ENCODE peak calls at places on chromosomes 3 and 15, in four cellular contexts. J is aorta, Z is astrocyte, V is T-helper 9 cell. G is an unnamed sample.

GRCh38 chr3:100682056-100682853 is 27.0 kb upstream of the TFG start:
- DNase-seq in J (no peak), Z (no peak), V (no peak), G (no peak)

GRCh38 chr15:36501063-36501678 is 78.3 kb upstream of the CDIN1 start:
- DNase-seq in J (no peak), Z (peak; percentile 63), V (no peak), G (peak; percentile 84)

GRCh38 chr3:46858996-46859710 is 4.1 kb downstream of the MYL3 start:
- DNase-seq in J (peak; percentile 51), Z (no peak), V (no peak), G (no peak)

GRCh38 chr3:141900343-141900742 is 23.9 kb downstream of the ATP1B3 start:
- DNase-seq in J (no peak), Z (no peak), V (no peak), G (no peak)

GRCh38 chr3:73727117-73727802 is 102.5 kb upstream of the PDZRN3 start:
- DNase-seq in J (no peak), Z (peak; percentile 72), V (no peak), G (peak; percentile 40)

GRCh38 chr3:65819896-65820295 is 218.8 kb downstream of the MAGI1 start:
- DNase-seq in J (no peak), Z (no peak), V (no peak), G (no peak)

GRCh38 chr15:70505411-70505919 is 257.9 kb downstream of the UACA start:
- DNase-seq in J (no peak), Z (peak; percentile 91), V (no peak), G (peak; percentile 94)

GRCh38 chr3:150749218-150749617 is 13.8 kb downstream of the SIAH2 start:
- DNase-seq in J (no peak), Z (no peak), V (no peak), G (no peak)

GRCh38 chr3:64318001-64318400 is 92.7 kb upstream of the PRICKLE2 start:
- DNase-seq in J (no peak), Z (peak; percentile 83), V (no peak), G (peak; percentile 81)

GRCh38 chr3:197167546-197167945 is 130.9 kb downstream of the DLG1 start:
- DNase-seq in J (no peak), Z (no peak), V (no peak), G (no peak)